ENCODE peak calls at places on chromosomes 7 and 10, in nine cellular contexts. One of them, this sample, is unnamed.
A peak's percentile ranks its signal among the peaks of the same experiment; 100 is the strongest.

GRCh38 chr7:30309302-30309701 is 24.9 kb downstream of the ZNRF2 start:
- DNase-seq in chondrocyte: no peak
- DNase-seq in brain microvascular endothelial cell: no peak
- DNase-seq in stimulated activated CD8-positive, alpha-beta memory T cell treated with anti-CD3 and anti-CD28 coated beads, Interleukin-4, amount 100 ng/mL, for 1 hour: no peak
- DNase-seq in Calu3: no peak
- DNase-seq in left cardiac atrium: no peak
- DNase-seq in stimulated activated CD4-positive, alpha-beta T cell treated with anti-CD3 and anti-CD28 coated beads, Interleukin-12 subunit alpha, Interleukin-12 subunit beta, amount 100 ng/mL, for 4 hours: no peak
- DNase-seq in ACHN: no peak
- DNase-seq in mammary epithelial cell: no peak
- DNase-seq in this sample: no peak

GRCh38 chr10:129593953-129594352 is 126.9 kb downstream of the MGMT start:
- DNase-seq in stimulated activated CD8-positive, alpha-beta memory T cell treated with anti-CD3 and anti-CD28 coated beads, Interleukin-4, amount 100 ng/mL, for 1 hour: no peak
- DNase-seq in Calu3: no peak
- DNase-seq in ACHN: no peak
- DNase-seq in mammary epithelial cell: no peak
- DNase-seq in chondrocyte: no peak
- DNase-seq in left cardiac atrium: no peak
- DNase-seq in stimulated activated CD4-positive, alpha-beta T cell treated with anti-CD3 and anti-CD28 coated beads, Interleukin-12 subunit alpha, Interleukin-12 subunit beta, amount 100 ng/mL, for 4 hours: no peak
- DNase-seq in brain microvascular endothelial cell: no peak
- DNase-seq in this sample: no peak

GRCh38 chr7:151278949-151279348 is 30.5 kb upstream of the SMARCD3 start:
- DNase-seq in brain microvascular endothelial cell: no peak
- DNase-seq in stimulated activated CD4-positive, alpha-beta T cell treated with anti-CD3 and anti-CD28 coated beads, Interleukin-12 subunit alpha, Interleukin-12 subunit beta, amount 100 ng/mL, for 4 hours: no peak
- DNase-seq in left cardiac atrium: no peak
- DNase-seq in ACHN: no peak
- DNase-seq in chondrocyte: no peak
- DNase-seq in stimulated activated CD8-positive, alpha-beta memory T cell treated with anti-CD3 and anti-CD28 coated beads, Interleukin-4, amount 100 ng/mL, for 1 hour: no peak
- DNase-seq in mammary epithelial cell: no peak
- DNase-seq in Calu3: no peak
- DNase-seq in this sample: no peak

GRCh38 chr7:142516038-142516501 is 233.2 kb upstream of the PRSS1 start:
- DNase-seq in Calu3: peak; percentile 44
- DNase-seq in stimulated activated CD8-positive, alpha-beta memory T cell treated with anti-CD3 and anti-CD28 coated beads, Interleukin-4, amount 100 ng/mL, for 1 hour: no peak
- DNase-seq in left cardiac atrium: no peak
- DNase-seq in chondrocyte: no peak
- DNase-seq in ACHN: peak; percentile 80
- DNase-seq in stimulated activated CD4-positive, alpha-beta T cell treated with anti-CD3 and anti-CD28 coated beads, Interleukin-12 subunit alpha, Interleukin-12 subunit beta, amount 100 ng/mL, for 4 hours: no peak
- DNase-seq in mammary epithelial cell: peak; percentile 61
- DNase-seq in brain microvascular endothelial cell: no peak
- DNase-seq in this sample: no peak

GRCh38 chr10:43220971-43221418 is 45.9 kb downstream of the RASGEF1A start:
- DNase-seq in left cardiac atrium: peak; percentile 9
- DNase-seq in ACHN: no peak
- DNase-seq in brain microvascular endothelial cell: no peak
- DNase-seq in stimulated activated CD8-positive, alpha-beta memory T cell treated with anti-CD3 and anti-CD28 coated beads, Interleukin-4, amount 100 ng/mL, for 1 hour: no peak
- DNase-seq in stimulated activated CD4-positive, alpha-beta T cell treated with anti-CD3 and anti-CD28 coated beads, Interleukin-12 subunit alpha, Interleukin-12 subunit beta, amount 100 ng/mL, for 4 hours: no peak
- DNase-seq in mammary epithelial cell: no peak
- DNase-seq in Calu3: no peak
- DNase-seq in chondrocyte: peak; percentile 52
- DNase-seq in this sample: no peak

GRCh38 chr7:7564323-7564780 is 2.3 kb upstream of the MIOS start:
- DNase-seq in brain microvascular endothelial cell: peak; percentile 41
- DNase-seq in stimulated activated CD8-positive, alpha-beta memory T cell treated with anti-CD3 and anti-CD28 coated beads, Interleukin-4, amount 100 ng/mL, for 1 hour: no peak
- DNase-seq in mammary epithelial cell: peak; percentile 85
- DNase-seq in ACHN: peak; percentile 83
- DNase-seq in stimulated activated CD4-positive, alpha-beta T cell treated with anti-CD3 and anti-CD28 coated beads, Interleukin-12 subunit alpha, Interleukin-12 subunit beta, amount 100 ng/mL, for 4 hours: no peak
- DNase-seq in Calu3: peak; percentile 35
- DNase-seq in chondrocyte: no peak
- DNase-seq in left cardiac atrium: no peak
- DNase-seq in this sample: no peak

GRCh38 chr10:75469018-75469616 is 37.7 kb downstream of the LRMDA start:
- DNase-seq in stimulated activated CD4-positive, alpha-beta T cell treated with anti-CD3 and anti-CD28 coated beads, Interleukin-12 subunit alpha, Interleukin-12 subunit beta, amount 100 ng/mL, for 4 hours: no peak
- DNase-seq in chondrocyte: no peak
- DNase-seq in brain microvascular endothelial cell: peak; percentile 85
- DNase-seq in left cardiac atrium: peak; percentile 47
- DNase-seq in ACHN: peak; percentile 37
- DNase-seq in Calu3: peak; percentile 4
- DNase-seq in mammary epithelial cell: peak; percentile 94
- DNase-seq in stimulated activated CD8-positive, alpha-beta memory T cell treated with anti-CD3 and anti-CD28 coated beads, Interleukin-4, amount 100 ng/mL, for 1 hour: no peak
- DNase-seq in this sample: no peak

GRCh38 chr10:69634759-69635425 is 4.8 kb downstream of the FAM241B start:
- DNase-seq in ACHN: no peak
- DNase-seq in Calu3: no peak
- DNase-seq in left cardiac atrium: no peak
- DNase-seq in brain microvascular endothelial cell: no peak
- DNase-seq in stimulated activated CD8-positive, alpha-beta memory T cell treated with anti-CD3 and anti-CD28 coated beads, Interleukin-4, amount 100 ng/mL, for 1 hour: no peak
- DNase-seq in chondrocyte: no peak
- DNase-seq in stimulated activated CD4-positive, alpha-beta T cell treated with anti-CD3 and anti-CD28 coated beads, Interleukin-12 subunit alpha, Interleukin-12 subunit beta, amount 100 ng/mL, for 4 hours: no peak
- DNase-seq in mammary epithelial cell: no peak
- DNase-seq in this sample: no peak

GRCh38 chr7:84857336-84857735 is 329.5 kb downstream of the SEMA3D start:
- DNase-seq in ACHN: no peak
- DNase-seq in left cardiac atrium: no peak
- DNase-seq in brain microvascular endothelial cell: no peak
- DNase-seq in chondrocyte: no peak
- DNase-seq in mammary epithelial cell: no peak
- DNase-seq in stimulated activated CD4-positive, alpha-beta T cell treated with anti-CD3 and anti-CD28 coated beads, Interleukin-12 subunit alpha, Interleukin-12 subunit beta, amount 100 ng/mL, for 4 hours: no peak
- DNase-seq in Calu3: no peak
- DNase-seq in stimulated activated CD8-positive, alpha-beta memory T cell treated with anti-CD3 and anti-CD28 coated beads, Interleukin-4, amount 100 ng/mL, for 1 hour: no peak
- DNase-seq in this sample: no peak

GRCh38 chr7:105565190-105565589 is 16.1 kb downstream of the EFCAB10 start:
- DNase-seq in stimulated activated CD8-positive, alpha-beta memory T cell treated with anti-CD3 and anti-CD28 coated beads, Interleukin-4, amount 100 ng/mL, for 1 hour: no peak
- DNase-seq in mammary epithelial cell: no peak
- DNase-seq in brain microvascular endothelial cell: no peak
- DNase-seq in Calu3: no peak
- DNase-seq in left cardiac atrium: no peak
- DNase-seq in stimulated activated CD4-positive, alpha-beta T cell treated with anti-CD3 and anti-CD28 coated beads, Interleukin-12 subunit alpha, Interleukin-12 subunit beta, amount 100 ng/mL, for 4 hours: no peak
- DNase-seq in ACHN: no peak
- DNase-seq in chondrocyte: no peak
- DNase-seq in this sample: no peak

GRCh38 chr10:986137-986825 is 2.0 kb upstream of the GTPBP4 start:
- DNase-seq in stimulated activated CD4-positive, alpha-beta T cell treated with anti-CD3 and anti-CD28 coated beads, Interleukin-12 subunit alpha, Interleukin-12 subunit beta, amount 100 ng/mL, for 4 hours: no peak
- DNase-seq in ACHN: peak; percentile 65
- DNase-seq in mammary epithelial cell: peak; percentile 82
- DNase-seq in stimulated activated CD8-positive, alpha-beta memory T cell treated with anti-CD3 and anti-CD28 coated beads, Interleukin-4, amount 100 ng/mL, for 1 hour: no peak
- DNase-seq in chondrocyte: no peak
- DNase-seq in brain microvascular endothelial cell: peak; percentile 83
- DNase-seq in Calu3: peak; percentile 55
- DNase-seq in left cardiac atrium: no peak
- DNase-seq in this sample: no peak

GRCh38 chr10:109067051-109067450 is 856.3 kb downstream of the XPNPEP1 start:
- DNase-seq in ACHN: peak; percentile 69
- DNase-seq in chondrocyte: no peak
- DNase-seq in Calu3: no peak
- DNase-seq in stimulated activated CD4-positive, alpha-beta T cell treated with anti-CD3 and anti-CD28 coated beads, Interleukin-12 subunit alpha, Interleukin-12 subunit beta, amount 100 ng/mL, for 4 hours: no peak
- DNase-seq in brain microvascular endothelial cell: no peak
- DNase-seq in left cardiac atrium: no peak
- DNase-seq in mammary epithelial cell: no peak
- DNase-seq in stimulated activated CD8-positive, alpha-beta memory T cell treated with anti-CD3 and anti-CD28 coated beads, Interleukin-4, amount 100 ng/mL, for 1 hour: no peak
- DNase-seq in this sample: no peak

GRCh38 chr7:2785071-2785500 is 59.0 kb downstream of the GNA12 start:
- DNase-seq in stimulated activated CD4-positive, alpha-beta T cell treated with anti-CD3 and anti-CD28 coated beads, Interleukin-12 subunit alpha, Interleukin-12 subunit beta, amount 100 ng/mL, for 4 hours: no peak
- DNase-seq in stimulated activated CD8-positive, alpha-beta memory T cell treated with anti-CD3 and anti-CD28 coated beads, Interleukin-4, amount 100 ng/mL, for 1 hour: no peak
- DNase-seq in chondrocyte: no peak
- DNase-seq in left cardiac atrium: no peak
- DNase-seq in ACHN: peak; percentile 97
- DNase-seq in mammary epithelial cell: peak; percentile 18
- DNase-seq in brain microvascular endothelial cell: peak; percentile 75
- DNase-seq in Calu3: no peak
- DNase-seq in this sample: no peak

GRCh38 chr7:124643196-124643850 is 122.3 kb downstream of the GPR37 start:
- DNase-seq in ACHN: no peak
- DNase-seq in Calu3: no peak
- DNase-seq in brain microvascular endothelial cell: no peak
- DNase-seq in stimulated activated CD4-positive, alpha-beta T cell treated with anti-CD3 and anti-CD28 coated beads, Interleukin-12 subunit alpha, Interleukin-12 subunit beta, amount 100 ng/mL, for 4 hours: no peak
- DNase-seq in left cardiac atrium: no peak
- DNase-seq in chondrocyte: no peak
- DNase-seq in stimulated activated CD8-positive, alpha-beta memory T cell treated with anti-CD3 and anti-CD28 coated beads, Interleukin-4, amount 100 ng/mL, for 1 hour: no peak
- DNase-seq in mammary epithelial cell: no peak
- DNase-seq in this sample: no peak

GRCh38 chr10:8075282-8076260 is 21.1 kb downstream of the GATA3 start:
- DNase-seq in Calu3: no peak
- DNase-seq in chondrocyte: no peak
- DNase-seq in stimulated activated CD4-positive, alpha-beta T cell treated with anti-CD3 and anti-CD28 coated beads, Interleukin-12 subunit alpha, Interleukin-12 subunit beta, amount 100 ng/mL, for 4 hours: no peak
- DNase-seq in left cardiac atrium: no peak
- DNase-seq in ACHN: no peak
- DNase-seq in mammary epithelial cell: no peak
- DNase-seq in brain microvascular endothelial cell: no peak
- DNase-seq in stimulated activated CD8-positive, alpha-beta memory T cell treated with anti-CD3 and anti-CD28 coated beads, Interleukin-4, amount 100 ng/mL, for 1 hour: no peak
- DNase-seq in this sample: no peak

GRCh38 chr10:17512341-17513001 is 58.1 kb upstream of the ST8SIA6 start:
- DNase-seq in ACHN: peak; percentile 92
- DNase-seq in brain microvascular endothelial cell: peak; percentile 99
- DNase-seq in chondrocyte: no peak
- DNase-seq in Calu3: peak; percentile 60
- DNase-seq in stimulated activated CD8-positive, alpha-beta memory T cell treated with anti-CD3 and anti-CD28 coated beads, Interleukin-4, amount 100 ng/mL, for 1 hour: no peak
- DNase-seq in left cardiac atrium: peak; percentile 80
- DNase-seq in stimulated activated CD4-positive, alpha-beta T cell treated with anti-CD3 and anti-CD28 coated beads, Interleukin-12 subunit alpha, Interleukin-12 subunit beta, amount 100 ng/mL, for 4 hours: no peak
- DNase-seq in mammary epithelial cell: peak; percentile 96
- DNase-seq in this sample: no peak

GRCh38 chr7:32937344-32938174 is 19.7 kb upstream of the FKBP9 start:
- DNase-seq in stimulated activated CD8-positive, alpha-beta memory T cell treated with anti-CD3 and anti-CD28 coated beads, Interleukin-4, amount 100 ng/mL, for 1 hour: no peak
- DNase-seq in mammary epithelial cell: no peak
- DNase-seq in stimulated activated CD4-positive, alpha-beta T cell treated with anti-CD3 and anti-CD28 coated beads, Interleukin-12 subunit alpha, Interleukin-12 subunit beta, amount 100 ng/mL, for 4 hours: no peak
- DNase-seq in left cardiac atrium: peak; percentile 76
- DNase-seq in Calu3: peak; percentile 16
- DNase-seq in ACHN: no peak
- DNase-seq in brain microvascular endothelial cell: no peak
- DNase-seq in chondrocyte: no peak
- DNase-seq in this sample: no peak